ENCODE peak calls at places on chromosomes 7 and 10, in nine cellular contexts. B is T-helper 22 cell; Q is choroid plexus epithelial cell; U is NCI-H2029; T is posterior vena cava; N is A549; W is GM04503; R is stimulated activated CD4-positive, alpha-beta T cell treated with anti-CD3 and anti-CD28 coated beads, Interleukin-1b, Interleukin-23, amount 100 ng/mL, for 48 hours; E is AG04450. K is an unnamed sample.

GRCh38 chr10:49568235-49568634 is 29.3 kb upstream of the ERCC6 start:
- DNase-seq in B (no peak), Q (peak; percentile 86), U (no peak), T (no peak), N (no peak), W (peak; percentile 80), R (no peak), E (no peak), K (no peak)

GRCh38 chr7:108308913-108309312 is 147.3 kb downstream of the NRCAM start:
- DNase-seq in B (no peak), Q (peak; percentile 92), U (no peak), T (no peak), N (no peak), W (peak; percentile 16), R (no peak), E (no peak), K (no peak)

GRCh38 chr10:101624526-101625102 is 36.5 kb downstream of the DPCD start:
- DNase-seq in B (no peak), Q (no peak), U (no peak), T (no peak), N (no peak), W (no peak), R (no peak), E (no peak), K (no peak)

GRCh38 chr7:129851174-129851573 is 101.6 kb downstream of the UBE2H start:
- DNase-seq in B (no peak), Q (no peak), U (no peak), T (no peak), N (no peak), W (no peak), R (no peak), E (no peak), K (no peak)

GRCh38 chr10:76150139-76150885 is 718.9 kb downstream of the LRMDA start:
- DNase-seq in B (no peak), Q (peak; percentile 28), U (no peak), T (no peak), N (no peak), W (no peak), R (no peak), E (no peak), K (no peak)

GRCh38 chr10:122349758-122350355 is 24.7 kb upstream of the PLEKHA1 start:
- DNase-seq in B (no peak), Q (no peak), U (no peak), T (peak; percentile 48), N (no peak), W (no peak), R (no peak), E (no peak), K (no peak)

GRCh38 chr7:118855290-118855689 is 630.8 kb downstream of the ANKRD7 start:
- DNase-seq in B (no peak), Q (no peak), U (peak; percentile 68), T (no peak), N (no peak), W (no peak), R (no peak), E (no peak), K (no peak)

GRCh38 chr10:110304394-110304779 is 333 bp downstream of the SMNDC1 start:
- DNase-seq in B (no peak), Q (peak; percentile 24), U (no peak), T (no peak), N (no peak), W (no peak), R (no peak), E (no peak), K (no peak)

GRCh38 chr10:90871279-90871760 is 454 bp upstream of the RPP30 start:
- DNase-seq in B (no peak), Q (peak; percentile 92), U (peak; percentile 5), T (no peak), N (peak; percentile 89), W (no peak), R (peak; percentile 51), E (peak; percentile 45), K (no peak)

GRCh38 chr10:6054884-6055283 is 7.3 kb downstream of the IL2RA start:
- DNase-seq in B (no peak), Q (no peak), U (no peak), T (no peak), N (no peak), W (no peak), R (no peak), E (no peak), K (no peak)

GRCh38 chr10:14080795-14081194 is 249.9 kb downstream of the FRMD4A start:
- DNase-seq in B (no peak), Q (no peak), U (no peak), T (no peak), N (no peak), W (no peak), R (no peak), E (no peak), K (no peak)

GRCh38 chr7:16261654-16262053 is 159.7 kb downstream of the CRPPA start:
- DNase-seq in B (no peak), Q (no peak), U (no peak), T (no peak), N (no peak), W (no peak), R (no peak), E (no peak), K (no peak)

GRCh38 chr7:105473163-105473562 is 48.9 kb downstream of the PUS7 start:
- DNase-seq in B (no peak), Q (peak; percentile 95), U (no peak), T (no peak), N (peak; percentile 39), W (peak; percentile 59), R (no peak), E (peak; percentile 65), K (no peak)

GRCh38 chr10:6430581-6430980 is 149.5 kb downstream of the PRKCQ start:
- DNase-seq in B (no peak), Q (no peak), U (no peak), T (no peak), N (no peak), W (no peak), R (no peak), E (no peak), K (no peak)

GRCh38 chr7:44760034-44760580 is 11.5 kb downstream of the ZMIZ2 start:
- DNase-seq in B (no peak), Q (no peak), U (no peak), T (no peak), N (no peak), W (no peak), R (no peak), E (no peak), K (no peak)

GRCh38 chr7:108537229-108537628 is 11.3 kb upstream of the PNPLA8 start:
- DNase-seq in B (no peak), Q (no peak), U (no peak), T (no peak), N (no peak), W (no peak), R (no peak), E (no peak), K (no peak)

K was measured in GM18507.